ENCODE peak calls at places on chromosomes 4 and X, in eight cellular contexts. B is effector memory CD4-positive, alpha-beta T cell; U is cardiac muscle cell; Q is tibial artery; M is naive thymus-derived CD4-positive, alpha-beta T cell; S is esophagus squamous epithelium; V is heart right ventricle; F is endodermal cell. R is an unnamed sample. For H3K27me3, the result is how much of the 10 kb centered on the place peaks cover.

GRCh38 chr4:145299380-145300076 is 119.1 kb upstream of the OTUD4 start:
- DNase-seq in M (peak), F (no peak), U (no peak), B (no peak), S (no peak), Q (no peak), V (no peak), R (peak)

GRCh38 chrX:105658136-105658535 is 164.2 kb upstream of the NRK start:
- DNase-seq in Q (no peak), B (no peak), U (no peak), F (no peak), V (no peak), S (no peak), M (no peak), R (no peak)

GRCh38 chrX:18983711-18984380 is at the start of gene PHKA2:
- DNase-seq in S (no peak), M (no peak), F (peak), U (peak), V (peak), Q (peak), B (no peak), R (peak)

GRCh38 chr4:98663226-98664006 is 5.0 kb upstream of the TSPAN5 start:
- DNase-seq in M (peak), U (no peak), V (no peak), Q (no peak), S (no peak), B (peak), F (no peak), R (no peak)

GRCh38 chrX:118865231-118865630 is 41.6 kb downstream of the ZCCHC12 start:
- DNase-seq in Q (no peak), V (no peak), S (no peak), F (no peak), M (no peak), U (no peak), B (no peak), R (no peak)

GRCh38 chr4:7547368-7548040 is 112.8 kb upstream of the PSAPL1 start:
- DNase-seq in V (no peak), F (no peak), Q (no peak), B (no peak), U (no peak), M (no peak), S (no peak), R (no peak)

GRCh38 chr4:38078590-38079381 is 118.6 kb downstream of the PTTG2 start:
- DNase-seq in B (no peak), S (no peak), U (no peak), M (no peak), V (no peak), F (no peak), Q (no peak), R (no peak)

GRCh38 chrX:77017093-77017492 is 430.1 kb upstream of the FGF16 start:
- DNase-seq in F (no peak), S (no peak), Q (peak), U (no peak), V (no peak), B (no peak), M (no peak), R (no peak)

GRCh38 chr4:54097152-54097551 is 2.8 kb upstream of the GSX2 start:
- DNase-seq in V (no peak), F (no peak), S (no peak), M (no peak), B (no peak), Q (no peak), U (no peak), R (no peak)

GRCh38 chr4:8592366-8593267 is at the start of gene CPZ:
- DNase-seq in F (peak), V (no peak), U (peak), M (no peak), S (no peak), Q (no peak), B (no peak), R (no peak)

GRCh38 chrX:110116066-110116465 is 113.2 kb downstream of the TMEM164 start:
- DNase-seq in U (no peak), V (no peak), F (no peak), M (no peak), S (no peak), Q (no peak), B (no peak), R (no peak)

GRCh38 chrX:153560466-153560865 is 38.5 kb downstream of the CCNQ start:
- DNase-seq in M (no peak), U (no peak), V (no peak), S (no peak), B (no peak), Q (no peak), F (no peak), R (no peak)

GRCh38 chr4:24104173-24104572 is 214.3 kb upstream of the PPARGC1A start:
- DNase-seq in S (no peak), F (no peak), M (no peak), B (no peak), Q (no peak), V (peak), U (no peak), R (no peak)

GRCh38 chr4:10008208-10009005 is 12.9 kb downstream of the SLC2A9 start:
- DNase-seq in U (no peak), M (no peak), F (no peak), V (no peak), Q (no peak), B (no peak), S (no peak), R (no peak)

GRCh38 chrX:120144178-120144844 is 14.1 kb upstream of the RHOXF2 start:
- DNase-seq in F (no peak), M (no peak), S (no peak), B (no peak), V (no peak), Q (no peak), U (no peak), R (no peak)

GRCh38 chr4:77194366-77194765 is 37.4 kb downstream of the CCNG2 start:
- DNase-seq in M (no peak), Q (no peak), B (no peak), U (no peak), F (no peak), V (no peak), S (no peak), R (no peak)

GRCh38 chr4:17597517-17597916 is 16.9 kb upstream of the MED28 start:
- DNase-seq in Q (no peak), U (no peak), F (peak), B (no peak), V (no peak), M (no peak), S (no peak), R (no peak)

GRCh38 chrX:41722220-41722619 is 1.8 kb upstream of the GPR82 start:
- DNase-seq in V (no peak), S (no peak), F (no peak), B (no peak), U (no peak), Q (no peak), M (no peak), R (no peak)

GRCh38 chrX:41720125-41720780 is 3.7 kb upstream of the GPR82 start:
- DNase-seq in S (no peak), M (no peak), B (peak), U (no peak), F (peak), Q (no peak), V (no peak), R (no peak)

GRCh38 chrX:41723305-41723704 is 676 bp upstream of the GPR82 start:
- DNase-seq in Q (no peak), V (no peak), M (no peak), B (no peak), F (no peak), U (no peak), S (no peak), R (no peak)

GRCh38 chrX:41722816-41723215 is 1.2 kb upstream of the GPR82 start:
- DNase-seq in B (no peak), M (no peak), F (no peak), Q (no peak), V (no peak), S (no peak), U (no peak), R (no peak)

GRCh38 chrX:41721590-41721989 is 2.4 kb upstream of the GPR82 start:
- DNase-seq in F (no peak), M (no peak), S (no peak), B (no peak), V (no peak), Q (no peak), U (no peak), R (no peak)
- H3K27me3 ChIP-seq in F (under half), M (under half), S (under half), B (under half), V (under half), Q (under half), U (under half), R (under half)

GRCh38 chr4:81502561-81502960 is 30.9 kb upstream of the RASGEF1B start:
- DNase-seq in F (no peak), M (no peak), U (no peak), Q (no peak), B (no peak), S (no peak), V (no peak), R (no peak)

GRCh38 chr4:81499840-81500239 is 28.1 kb upstream of the RASGEF1B start:
- DNase-seq in Q (no peak), V (no peak), F (peak), M (no peak), U (no peak), S (no peak), B (no peak), R (no peak)

GRCh38 chr4:81493895-81494490 is 22.3 kb upstream of the RASGEF1B start:
- DNase-seq in U (no peak), B (no peak), F (no peak), M (peak), S (no peak), V (no peak), Q (no peak), R (no peak)

GRCh38 chr4:81495308-81495707 is 23.6 kb upstream of the RASGEF1B start:
- DNase-seq in F (no peak), Q (no peak), S (no peak), M (no peak), V (no peak), U (no peak), B (no peak), R (no peak)

GRCh38 chr4:81498046-81498445 is 26.3 kb upstream of the RASGEF1B start:
- DNase-seq in M (no peak), U (no peak), Q (no peak), B (no peak), F (peak), V (no peak), S (no peak), R (no peak)
- H3K27ac ChIP-seq in M (no peak), U (no peak), Q (no peak), B (no peak), F (no peak), V (no peak), S (no peak), R (no peak)

GRCh38 chrX:107971636-107972035 is 10.5 kb downstream of the TEX13B start:
- DNase-seq in U (no peak), Q (no peak), F (no peak), V (no peak), B (no peak), S (no peak), M (no peak), R (no peak)
- H3K4me3 ChIP-seq in U (no peak), Q (no peak), F (no peak), V (no peak), B (no peak), S (no peak), M (no peak), R (no peak)

DNA sequence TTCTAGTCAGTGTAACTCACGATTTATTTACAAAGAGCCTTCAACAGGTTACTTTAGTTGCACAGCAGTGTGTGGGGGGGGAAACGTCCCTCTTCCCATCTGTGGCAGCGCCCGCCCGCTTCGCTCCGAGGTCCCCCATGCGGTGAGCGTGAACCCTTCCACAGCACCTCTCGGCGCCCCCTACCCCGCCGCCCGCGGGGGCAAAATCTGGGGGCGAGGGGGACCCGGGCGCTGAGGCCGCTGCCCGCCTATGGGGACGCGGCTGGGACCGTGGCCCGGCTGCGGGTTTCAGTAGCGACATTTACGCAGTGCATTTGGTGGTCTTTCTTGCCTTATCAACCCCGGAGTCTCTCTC is 6.4 kb downstream of the NKX6-1 start:
- DNase-seq in V (no peak), S (no peak), Q (no peak), F (peak), B (no peak), M (no peak), U (no peak), R (no peak)
- H3K27me3 ChIP-seq in V (half or more), S (half or more), Q (under half), F (half or more), B (half or more), M (under half), U (half or more), R (half or more)

GRCh38 chrX:37383313-37383712 is 34.1 kb downstream of the PRRG1 start:
- DNase-seq in U (no peak), V (no peak), B (no peak), F (no peak), S (no peak), M (no peak), Q (no peak), R (no peak)
- H3K27ac ChIP-seq in U (no peak), V (no peak), B (no peak), F (no peak), S (no peak), M (no peak), Q (no peak), R (no peak)

DNA sequence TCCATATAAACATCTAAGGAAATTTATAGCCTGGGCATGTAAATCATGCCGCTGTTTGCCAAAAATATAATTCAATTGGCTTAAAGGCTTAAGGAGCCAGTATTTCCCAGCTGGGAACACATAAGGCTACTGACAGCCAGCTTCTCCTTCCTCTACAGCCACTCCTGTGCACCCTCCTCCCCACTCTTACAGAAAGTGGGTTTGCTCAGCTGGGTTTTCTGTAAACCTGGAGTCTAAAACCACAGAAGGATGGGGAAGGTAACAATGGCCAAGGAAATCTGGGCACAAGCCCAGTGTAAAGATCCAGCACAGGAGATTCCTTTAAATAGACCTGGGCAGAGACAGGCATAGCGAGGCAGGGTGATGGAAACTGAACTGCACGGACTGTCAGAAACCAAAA is 18.5 kb downstream of the ACSL1 start:
- DNase-seq in U (no peak), Q (peak), M (no peak), S (no peak), B (no peak), F (no peak), V (no peak), R (no peak)
- H3K4me3 ChIP-seq in U (no peak), Q (no peak), M (no peak), S (no peak), B (no peak), F (no peak), V (no peak), R (peak)

DNA sequence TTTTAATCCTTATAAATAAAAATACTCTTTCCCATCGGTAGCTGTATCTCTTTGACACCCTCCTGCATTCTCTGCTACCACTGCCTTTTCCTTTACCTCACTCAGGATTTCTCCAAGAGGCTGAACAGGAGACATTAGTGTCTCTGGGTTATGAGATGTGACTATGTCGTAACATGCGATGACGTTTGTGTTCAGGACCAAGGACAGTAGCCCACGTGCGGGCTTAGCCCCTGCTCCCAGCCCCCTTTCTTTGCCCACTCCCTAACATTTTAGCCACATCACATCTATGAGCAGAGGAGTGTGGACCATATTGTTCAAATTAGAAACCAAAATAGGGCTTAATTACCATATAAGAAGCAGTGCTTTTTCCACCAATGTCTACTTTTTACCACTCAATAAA is 369.3 kb downstream of the FBXW7 start:
- DNase-seq in Q (no peak), F (peak), B (no peak), S (no peak), U (peak), V (no peak), M (no peak), R (no peak)
- H3K27me3 ChIP-seq in Q (under half), F (under half), B (under half), S (under half), U (under half), V (under half), M (under half), R (under half)